ENCODE peak calls at places on chromosomes 11 and 22, in seven cellular contexts. D, X, Q, C, H, N and V are unnamed samples.

GRCh38 chr22:41204066-41204465 is 1.0 kb upstream of the L3MBTL2 start:
- DNase-seq in D (no peak), X (no peak), Q (no peak), C (no peak), H (no peak), N (no peak), V (no peak)

GRCh38 chr11:116109228-116109627 is 605.0 kb upstream of the CADM1 start:
- DNase-seq in D (no peak), X (peak; percentile 18), Q (no peak), C (no peak), H (no peak), N (no peak), V (no peak)

GRCh38 chr11:132941024-132941646 is 591.2 kb downstream of the OPCML start:
- DNase-seq in D (peak; percentile 42), X (no peak), Q (no peak), C (peak; percentile 9), H (no peak), N (no peak), V (no peak)

GRCh38 chr22:37427128-37427710 is at the start of gene ELFN2:
- DNase-seq in D (no peak), X (no peak), Q (no peak), C (peak; percentile 41), H (no peak), N (no peak), V (no peak)

GRCh38 chr11:112425121-112425520 is 164.5 kb upstream of the PLET1 start:
- DNase-seq in D (no peak), X (no peak), Q (no peak), C (no peak), H (no peak), N (no peak), V (no peak)

GRCh38 chr11:112637046-112637445 is 324.2 kb upstream of the NCAM1 start:
- DNase-seq in D (no peak), X (no peak), Q (no peak), C (no peak), H (no peak), N (no peak), V (no peak)

GRCh38 chr11:119518746-119519382 is 95.9 kb upstream of the THY1 start:
- DNase-seq in D (peak; percentile 53), X (peak; percentile 73), Q (no peak), C (no peak), H (no peak), N (no peak), V (peak; percentile 65)

GRCh38 chr22:17057959-17058814 is 26.6 kb upstream of the IL17RA start:
- DNase-seq in D (peak; percentile 82), X (peak; percentile 72), Q (peak; percentile 29), C (peak; percentile 77), H (peak; percentile 53), N (peak; percentile 60), V (no peak)

GRCh38 chr22:48075604-48076400 is 1313.4 kb downstream of the TBC1D22A start:
- DNase-seq in D (no peak), X (no peak), Q (peak; percentile 47), C (no peak), H (no peak), N (no peak), V (no peak)

GRCh38 chr11:63536669-63537292 is at the start of gene PLAAT4:
- DNase-seq in D (peak; percentile 79), X (no peak), Q (peak; percentile 46), C (peak; percentile 50), H (no peak), N (no peak), V (no peak)

GRCh38 chr11:61138940-61139339 is 22.3 kb downstream of the VPS37C start:
- DNase-seq in D (peak; percentile 89), X (no peak), Q (no peak), C (no peak), H (no peak), N (no peak), V (no peak)

GRCh38 chr22:20216863-20217499 is 51.1 kb downstream of the RTN4R start:
- DNase-seq in D (no peak), X (no peak), Q (no peak), C (no peak), H (no peak), N (no peak), V (no peak)

GRCh38 chr11:81674211-81674610 is 1059.5 kb downstream of the FAM181B start:
- DNase-seq in D (no peak), X (no peak), Q (no peak), C (no peak), H (no peak), N (no peak), V (no peak)

GRCh38 chr22:36764641-36765040 is 11.3 kb downstream of the IFT27 start:
- DNase-seq in D (no peak), X (peak; percentile 5), Q (no peak), C (no peak), H (no peak), N (no peak), V (peak; percentile 4)

GRCh38 chr11:61922539-61922938 is 5.2 kb upstream of the RAB3IL1 start:
- DNase-seq in D (peak; percentile 94), X (no peak), Q (peak; percentile 94), C (peak; percentile 45), H (peak; percentile 59), N (peak; percentile 91), V (peak; percentile 62)

GRCh38 chr11:1773131-1773510 is 9.4 kb upstream of the CTSD start:
- DNase-seq in D (no peak), X (no peak), Q (peak; percentile 17), C (no peak), H (no peak), N (no peak), V (no peak)

GRCh38 chr22:23418159-23418788 is 161.8 kb downstream of the IGLL1 start:
- DNase-seq in D (no peak), X (no peak), Q (no peak), C (no peak), H (no peak), N (no peak), V (no peak)
- TF ChIP-seq CTCF in D (no peak), X (no peak), Q (no peak), C (no peak), H (no peak), N (no peak), V (no peak)

GRCh38 chr11:66719111-66719872 is 9.7 kb downstream of the SPTBN2 start:
- DNase-seq in D (no peak), X (no peak), Q (no peak), C (no peak), H (no peak), N (no peak), V (no peak)

GRCh38 chr11:66717925-66718319 is 11.1 kb downstream of the SPTBN2 start:
- DNase-seq in D (no peak), X (no peak), Q (no peak), C (peak; percentile 51), H (no peak), N (no peak), V (no peak)

GRCh38 chr11:66720223-66720898 is 8.7 kb downstream of the SPTBN2 start:
- DNase-seq in D (no peak), X (peak; percentile 93), Q (no peak), C (peak; percentile 96), H (peak; percentile 85), N (no peak), V (peak; percentile 67)

GRCh38 chr11:66720899-66721470 is 8.0 kb downstream of the SPTBN2 start:
- DNase-seq in D (no peak), X (no peak), Q (no peak), C (no peak), H (no peak), N (no peak), V (no peak)

DNA sequence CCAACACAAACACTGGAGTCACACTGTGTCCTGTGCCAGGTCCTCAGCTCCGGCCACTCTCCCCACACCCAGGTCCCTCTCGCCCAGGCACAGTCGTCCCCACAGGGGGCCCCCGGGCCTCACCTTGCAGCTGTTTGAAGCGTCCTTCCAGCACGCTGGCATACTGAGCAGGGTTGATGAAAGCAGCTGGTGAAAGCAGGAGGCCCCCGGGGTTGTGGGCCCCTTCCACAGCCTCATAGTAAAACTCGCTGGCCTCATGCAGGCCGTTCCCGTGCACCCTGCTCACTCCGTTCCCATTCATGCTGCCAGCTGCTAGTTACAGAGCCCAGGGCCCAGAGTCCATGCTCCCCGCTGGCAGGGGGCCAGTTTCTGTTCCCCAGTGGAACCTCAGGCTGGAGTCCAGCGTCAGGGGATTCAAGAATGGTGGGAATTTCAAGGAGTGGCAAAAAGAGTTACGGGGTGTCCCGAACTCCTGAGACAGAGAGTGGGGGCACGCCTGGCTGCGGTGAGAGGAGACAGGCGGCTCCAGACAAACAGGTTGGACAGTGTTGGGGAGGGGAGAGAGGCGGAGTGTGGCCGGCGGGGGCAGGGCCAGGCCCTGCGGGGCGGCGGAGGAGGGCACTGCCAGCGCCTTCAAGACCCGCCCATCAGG is 10.6 kb downstream of the SPTBN2 start:
- DNase-seq in D (no peak), X (peak; percentile 56), Q (no peak), C (peak; percentile 82), H (peak; percentile 47), N (no peak), V (peak; percentile 49)
- TF ChIP-seq CTCF in D (no peak), X (no peak), Q (no peak), C (peak; percentile 61), H (peak; percentile 49), N (no peak), V (no peak)

DNA sequence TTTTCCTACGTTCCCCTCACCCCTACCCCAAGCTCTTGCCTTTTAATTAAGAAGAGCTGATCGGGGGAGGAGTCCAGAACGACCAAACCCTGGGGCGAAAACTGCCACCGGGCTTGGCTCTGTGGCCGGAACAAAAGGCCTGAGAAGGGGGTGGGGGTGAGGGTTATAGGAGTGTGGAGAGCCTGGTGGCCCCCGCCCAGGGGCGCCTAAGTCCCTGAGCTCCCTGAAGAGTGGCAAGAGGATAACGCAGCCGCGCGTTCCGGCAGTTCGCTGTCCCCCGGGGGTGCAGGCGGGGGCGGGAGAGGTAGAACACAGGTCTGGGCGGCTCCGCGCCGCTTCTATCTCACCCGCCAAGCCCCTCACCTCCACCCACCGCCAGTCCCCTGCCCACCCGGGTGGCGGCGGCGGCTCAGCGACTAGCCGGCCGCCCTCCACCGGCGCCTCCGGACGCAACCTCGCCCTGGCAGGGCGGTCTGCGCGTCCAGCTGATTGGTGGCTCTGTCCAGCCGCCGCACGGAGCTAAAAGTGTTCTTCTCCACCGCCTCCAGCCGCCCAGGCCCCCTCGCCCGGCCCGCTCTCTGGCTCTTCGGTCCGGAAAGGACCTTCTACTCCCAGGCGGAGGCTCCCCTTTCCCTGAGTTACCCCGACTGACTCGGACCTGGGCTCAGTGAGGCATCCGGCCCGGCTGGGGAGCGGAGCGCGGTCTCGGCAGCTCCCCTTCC is 18.8 kb upstream of the BDNF start:
- DNase-seq in D (peak; percentile 43), X (peak; percentile 72), Q (no peak), C (peak; percentile 50), H (no peak), N (no peak), V (peak; percentile 62)
- TF ChIP-seq CTCF in D (no peak), X (no peak), Q (no peak), C (no peak), H (no peak), N (no peak), V (no peak)

DNA sequence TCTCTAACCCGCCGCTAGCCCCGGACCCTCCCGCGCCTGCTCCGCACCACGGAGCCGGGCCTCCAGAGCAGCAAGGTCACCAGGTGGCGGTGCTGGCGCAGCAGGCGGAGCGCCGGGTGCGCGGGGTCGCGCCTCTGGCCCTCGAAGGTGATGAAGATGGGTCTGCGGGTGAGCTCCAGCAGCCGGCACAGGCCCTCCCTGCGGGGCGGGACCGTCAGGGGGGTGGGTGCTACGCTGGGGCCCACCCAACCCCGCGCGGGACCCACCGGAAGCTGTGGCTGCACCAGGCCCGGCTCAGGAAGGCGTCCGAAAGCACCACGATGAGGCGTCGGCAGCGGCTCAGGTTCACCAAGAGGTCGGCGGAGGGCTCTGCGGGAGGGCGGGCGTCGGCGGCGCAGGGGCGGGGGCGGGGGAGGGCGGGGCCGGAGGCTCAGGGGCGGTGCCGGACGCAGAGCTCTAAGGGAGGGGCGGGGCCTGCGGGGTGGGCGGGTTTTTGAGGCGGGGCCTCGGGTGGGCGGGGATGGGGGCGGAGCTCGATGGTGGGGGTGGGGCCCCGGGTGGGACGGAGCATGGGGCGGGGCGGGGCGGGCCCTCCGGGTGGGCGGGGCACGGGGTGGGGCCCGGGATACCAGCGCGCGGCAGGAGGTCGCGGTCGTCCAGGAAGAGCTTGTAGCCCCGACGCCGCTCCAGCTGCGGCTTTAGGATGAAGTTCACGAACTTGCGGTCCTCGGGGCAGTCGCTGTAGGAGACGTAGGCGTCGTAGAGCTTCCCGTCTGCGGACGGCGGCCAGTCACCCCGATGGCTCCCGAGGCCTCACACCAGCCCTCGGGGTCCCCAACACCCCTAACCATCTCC is 7.8 kb downstream of the SIGIRR start:
- DNase-seq in D (peak; percentile 77), X (peak; percentile 91), Q (peak; percentile 74), C (peak; percentile 74), H (peak; percentile 64), N (peak; percentile 77), V (peak; percentile 60)
- TF ChIP-seq CTCF in D (no peak), X (peak; percentile 39), Q (no peak), C (peak; percentile 13), H (no peak), N (no peak), V (no peak)